ENCODE peak calls at places on chromosomes 13 and 19, in ten cellular contexts. B is breast epithelium, W is spleen, A is SK-N-SH, U is vagina, T is HL-60, O is K562, H is Panc1, E is H1, Q is transverse colon. I is an unnamed sample.

GRCh38 chr19:10271543-10272086 is 695 bp downstream of the ICAM1 start:
- DNase-seq in H (no peak), Q (peak), U (no peak), O (peak), E (no peak), T (peak), W (no peak), B (no peak), A (peak), I (no peak)

GRCh38 chr13:102028198-102028597 is 373.6 kb downstream of the FGF14 start:
- DNase-seq in O (no peak), Q (no peak), A (no peak), U (no peak), T (no peak), H (no peak), E (no peak), B (no peak), W (no peak), I (no peak)

GRCh38 chr19:54482889-54483288 is 9.8 kb upstream of the CDC42EP5 start:
- DNase-seq in E (no peak), A (no peak), T (peak), O (no peak), Q (no peak), H (no peak), U (no peak), B (no peak), W (no peak), I (no peak)

GRCh38 chr13:27878274-27878673 is 41.5 kb upstream of the PDX1 start:
- DNase-seq in U (no peak), Q (no peak), H (no peak), T (no peak), A (no peak), O (no peak), W (no peak), B (no peak), E (no peak), I (no peak)

GRCh38 chr13:46213242-46213641 is 1.5 kb downstream of the LRRC63 start:
- DNase-seq in A (no peak), U (no peak), O (no peak), Q (no peak), T (no peak), W (no peak), B (no peak), H (no peak), E (no peak), I (no peak)

GRCh38 chr19:35942235-35942634 is 6.1 kb downstream of the LRFN3 start:
- DNase-seq in E (no peak), O (no peak), Q (no peak), U (no peak), T (no peak), H (no peak), B (no peak), A (no peak), W (no peak), I (no peak)

GRCh38 chr13:23020246-23020843 is 160.4 kb upstream of the SGCG start:
- DNase-seq in A (peak), H (peak), T (peak), E (no peak), U (no peak), B (peak), W (no peak), O (peak), Q (peak), I (peak)

GRCh38 chr13:76538004-76538403 is 348.2 kb downstream of the KCTD12 start:
- DNase-seq in E (no peak), A (no peak), T (no peak), H (no peak), B (no peak), O (no peak), Q (no peak), W (no peak), U (no peak), I (no peak)

GRCh38 chr13:53343345-53343744 is 314.7 kb downstream of the OLFM4 start:
- DNase-seq in H (no peak), A (no peak), W (no peak), U (no peak), E (peak), T (no peak), B (no peak), O (no peak), Q (no peak), I (no peak)

GRCh38 chr19:35856001-35856400 is 710 bp upstream of the KIRREL2 start:
- DNase-seq in E (no peak), W (no peak), O (no peak), H (no peak), U (no peak), T (no peak), B (no peak), A (peak), Q (no peak), I (no peak)

GRCh38 chr13:26061947-26062346 is 10.1 kb upstream of the SHISA2 start:
- DNase-seq in B (no peak), U (no peak), T (no peak), H (no peak), E (no peak), O (no peak), W (no peak), A (no peak), Q (no peak), I (no peak)

GRCh38 chr13:102584423-102584822 is 12.4 kb upstream of the TPP2 start:
- DNase-seq in W (no peak), O (no peak), B (no peak), H (no peak), A (no peak), U (no peak), T (peak), Q (no peak), E (no peak), I (no peak)

GRCh38 chr19:16908759-16909158 is 20.0 kb downstream of the F2RL3 start:
- DNase-seq in A (no peak), T (no peak), Q (no peak), B (no peak), O (no peak), E (no peak), U (no peak), H (no peak), W (no peak), I (no peak)

GRCh38 chr19:49664171-49665070 is 1.2 kb downstream of the IRF3 start:
- DNase-seq in O (peak), W (peak), Q (peak), A (peak), B (peak), U (no peak), T (peak), E (peak), H (no peak), I (peak)
- TF ChIP-seq POLR2AphosphoS5 in O (peak), W (peak), Q (peak), A (peak), B (peak), U (peak), T (peak), E (peak), H (peak), I (peak)

GRCh38 chr19:48085904-48086864 is 24.4 kb downstream of the PLA2G4C start:
- DNase-seq in H (no peak), T (no peak), U (no peak), O (no peak), Q (no peak), B (no peak), A (no peak), E (no peak), W (peak), I (no peak)
- TF ChIP-seq CTCF in H (peak), T (no peak), U (no peak), O (peak), Q (no peak), B (no peak), A (peak), E (peak), W (no peak), I (no peak)

GRCh38 chr19:3459322-3459881 is 20.9 kb downstream of the SMIM24 start:
- DNase-seq in W (no peak), T (no peak), U (no peak), O (peak), Q (peak), E (no peak), H (no peak), A (peak), B (peak), I (peak)
- H3K27ac ChIP-seq in W (peak), T (no peak), U (peak), O (no peak), Q (peak), E (no peak), H (no peak), A (peak), B (peak), I (peak)

DNA sequence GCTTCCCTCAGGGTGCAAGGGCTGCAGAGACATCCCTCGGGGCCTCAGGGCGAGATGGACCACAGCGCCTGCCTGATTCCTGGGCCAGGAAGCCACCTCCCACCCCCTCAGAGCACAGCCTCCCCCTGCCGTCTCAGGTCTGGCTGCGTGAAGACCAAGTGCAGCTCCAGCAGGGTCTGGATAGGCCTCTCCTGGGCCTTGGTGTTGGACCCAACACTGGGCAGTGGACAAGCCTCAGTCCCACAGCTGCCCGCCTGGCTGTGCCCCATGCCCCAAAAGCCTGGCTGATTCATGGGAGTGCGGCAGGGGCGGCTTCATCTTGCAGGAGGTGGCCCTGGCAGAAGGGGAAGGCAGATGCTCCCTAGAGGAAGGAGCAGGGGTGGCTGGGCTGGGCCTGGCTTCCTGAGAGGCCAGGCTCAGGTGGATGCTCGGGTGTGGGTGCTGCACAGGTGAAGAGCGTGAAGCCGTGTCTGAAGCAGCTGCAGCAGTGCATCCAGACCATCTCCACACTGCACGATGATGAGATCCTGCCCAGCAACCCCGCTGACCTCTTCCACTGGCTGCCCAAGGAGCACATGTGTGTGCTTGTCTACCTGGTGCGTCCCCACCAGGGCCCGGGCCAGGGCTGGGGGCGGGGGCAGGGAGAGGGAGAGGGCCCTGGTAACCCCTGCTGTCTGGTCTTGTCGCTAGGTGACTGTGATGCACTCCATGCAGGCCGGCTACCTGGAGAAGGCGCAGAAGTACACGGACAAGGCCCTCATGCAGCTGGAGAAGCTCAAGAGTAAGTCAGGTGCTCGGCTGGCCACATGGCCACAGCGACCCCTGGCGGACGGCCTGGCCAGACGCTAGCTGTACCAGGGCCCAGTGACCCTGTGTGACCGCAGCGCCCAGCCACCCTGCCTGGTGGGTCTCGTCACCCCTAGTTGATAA is 21.7 kb downstream of the MAU2 start:
- DNase-seq in W (no peak), Q (peak), B (peak), A (peak), T (peak), U (no peak), O (peak), H (no peak), E (peak), I (peak)
- TF ChIP-seq POLR2AphosphoS5 in W (peak), Q (no peak), B (no peak), A (no peak), T (peak), U (no peak), O (no peak), H (no peak), E (peak), I (peak)

DNA sequence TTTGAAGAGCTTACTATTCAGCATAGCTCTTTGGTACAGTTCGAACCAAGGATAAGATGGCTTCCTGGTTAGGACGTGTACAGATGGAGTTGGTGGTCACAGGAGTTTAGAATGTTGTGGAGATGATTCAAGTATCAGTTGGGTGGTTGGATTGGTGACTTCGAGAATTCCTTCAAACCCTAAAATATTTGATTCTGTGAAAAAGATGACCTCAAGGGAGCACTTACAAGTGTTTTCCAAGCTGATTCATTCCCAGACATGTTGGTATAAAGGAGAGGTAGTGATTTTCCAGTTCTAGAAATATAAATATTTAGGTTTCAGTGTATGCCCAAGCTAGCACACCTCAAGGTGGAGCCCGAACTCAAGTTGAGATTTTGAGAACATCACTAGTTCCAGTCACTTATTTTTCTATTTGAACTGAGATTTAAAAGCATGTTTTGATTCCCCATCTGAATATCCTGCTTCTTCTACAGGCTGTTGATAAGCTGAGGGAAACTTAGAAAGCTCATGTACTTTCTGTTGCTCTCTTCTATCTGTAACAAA is 306.1 kb downstream of the DCT start:
- DNase-seq in H (no peak), A (no peak), O (no peak), T (no peak), Q (no peak), E (no peak), W (no peak), U (no peak), B (no peak), I (no peak)
- TF ChIP-seq CTCF in H (no peak), A (no peak), O (no peak), T (no peak), Q (no peak), E (no peak), W (no peak), U (no peak), B (no peak), I (no peak)

GRCh38 chr19:5665781-5666513 is 14.4 kb downstream of the MICOS13 start:
- DNase-seq in A (no peak), T (no peak), H (no peak), U (no peak), E (no peak), B (no peak), Q (no peak), W (peak), O (peak), I (no peak)

GRCh38 chr19:5669212-5669611 is 11.1 kb downstream of the MICOS13 start:
- DNase-seq in U (no peak), Q (no peak), T (no peak), O (no peak), H (no peak), B (no peak), A (no peak), W (peak), E (no peak), I (no peak)

GRCh38 chr19:5667751-5668271 is 12.5 kb downstream of the MICOS13 start:
- DNase-seq in H (no peak), A (no peak), E (peak), W (peak), Q (no peak), U (no peak), O (no peak), B (no peak), T (no peak), I (no peak)

GRCh38 chr19:5664515-5664914 is 15.8 kb downstream of the MICOS13 start:
- DNase-seq in A (no peak), B (no peak), H (no peak), E (no peak), T (no peak), W (peak), Q (no peak), O (no peak), U (no peak), I (no peak)

GRCh38 chr19:5666921-5667610 is 13.2 kb downstream of the MICOS13 start:
- DNase-seq in Q (no peak), U (no peak), E (no peak), O (no peak), A (no peak), W (peak), B (no peak), T (no peak), H (no peak), I (no peak)
- H3K27ac ChIP-seq in Q (no peak), U (no peak), E (no peak), O (no peak), A (no peak), W (no peak), B (no peak), T (no peak), H (no peak), I (no peak)

DNA sequence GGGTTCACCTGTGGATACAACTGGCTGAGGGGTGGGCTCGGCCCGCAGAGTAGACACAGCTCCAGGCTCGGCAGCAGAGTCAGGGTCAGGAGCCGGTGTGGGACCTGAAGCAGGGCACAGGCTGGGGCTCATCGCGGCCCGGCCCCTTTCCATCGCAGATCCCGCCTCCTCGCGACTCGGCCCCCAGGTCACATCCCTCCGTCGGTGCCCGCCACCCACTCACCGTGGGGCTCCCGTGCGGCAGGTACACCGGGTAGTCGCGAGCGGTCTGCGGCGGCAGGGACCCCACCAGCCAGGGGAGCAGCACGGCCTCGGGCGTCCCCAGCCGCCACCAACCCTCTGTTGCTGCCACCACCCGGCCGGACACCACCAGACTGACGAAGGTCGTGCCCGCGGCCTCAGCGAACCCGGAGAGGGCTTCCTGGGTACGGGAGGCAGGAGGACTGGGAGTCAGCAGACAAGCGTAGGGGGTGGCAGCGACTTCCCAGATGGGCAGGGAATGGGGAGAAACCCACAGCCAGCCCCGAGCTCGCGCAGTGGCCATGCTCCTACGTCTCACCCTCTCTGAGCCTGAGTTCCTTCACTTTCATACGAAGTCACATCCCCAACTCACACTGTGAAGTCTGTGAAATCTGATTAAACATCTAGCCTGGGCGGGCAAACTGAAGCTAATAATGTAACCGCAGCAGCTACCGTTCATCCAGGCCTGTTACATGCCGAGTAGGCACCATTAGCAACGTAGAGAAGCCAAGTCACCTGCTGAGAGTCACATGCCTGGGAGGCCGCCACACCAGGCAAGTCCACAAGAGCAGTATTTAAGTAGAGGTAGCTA is 3.7 kb downstream of the FUZ start:
- DNase-seq in T (no peak), E (no peak), B (peak), W (peak), U (no peak), O (no peak), H (no peak), Q (peak), A (peak), I (peak)
- TF ChIP-seq POLR2AphosphoS5 in T (no peak), E (no peak), B (peak), W (peak), U (peak), O (no peak), H (no peak), Q (no peak), A (no peak), I (peak)

GRCh38 chr13:57925250-57925649 is 293.7 kb downstream of the PCDH17 start:
- DNase-seq in B (no peak), W (no peak), E (no peak), T (no peak), U (no peak), A (no peak), Q (no peak), H (no peak), O (no peak), I (no peak)
- TF ChIP-seq CTCF in B (no peak), W (no peak), E (no peak), T (no peak), U (no peak), A (no peak), Q (no peak), H (no peak), O (no peak), I (no peak)

GRCh38 chr19:41296323-41296935 is 13.5 kb upstream of the CCDC97 start:
- DNase-seq in A (no peak), W (no peak), O (no peak), E (no peak), H (no peak), B (peak), Q (peak), U (no peak), T (no peak), I (no peak)

GRCh38 chr19:41299755-41300089 is 10.2 kb upstream of the CCDC97 start:
- DNase-seq in T (no peak), B (no peak), W (no peak), Q (peak), U (no peak), O (no peak), A (no peak), E (no peak), H (no peak), I (peak)

GRCh38 chr19:41298327-41298964 is 11.5 kb upstream of the CCDC97 start:
- DNase-seq in B (peak), U (no peak), O (no peak), E (no peak), W (no peak), A (no peak), T (peak), Q (peak), H (no peak), I (peak)

GRCh38 chr19:41299046-41299754 is 10.8 kb upstream of the CCDC97 start:
- DNase-seq in A (no peak), U (no peak), Q (peak), E (no peak), B (peak), H (no peak), W (no peak), O (no peak), T (no peak), I (no peak)

DNA sequence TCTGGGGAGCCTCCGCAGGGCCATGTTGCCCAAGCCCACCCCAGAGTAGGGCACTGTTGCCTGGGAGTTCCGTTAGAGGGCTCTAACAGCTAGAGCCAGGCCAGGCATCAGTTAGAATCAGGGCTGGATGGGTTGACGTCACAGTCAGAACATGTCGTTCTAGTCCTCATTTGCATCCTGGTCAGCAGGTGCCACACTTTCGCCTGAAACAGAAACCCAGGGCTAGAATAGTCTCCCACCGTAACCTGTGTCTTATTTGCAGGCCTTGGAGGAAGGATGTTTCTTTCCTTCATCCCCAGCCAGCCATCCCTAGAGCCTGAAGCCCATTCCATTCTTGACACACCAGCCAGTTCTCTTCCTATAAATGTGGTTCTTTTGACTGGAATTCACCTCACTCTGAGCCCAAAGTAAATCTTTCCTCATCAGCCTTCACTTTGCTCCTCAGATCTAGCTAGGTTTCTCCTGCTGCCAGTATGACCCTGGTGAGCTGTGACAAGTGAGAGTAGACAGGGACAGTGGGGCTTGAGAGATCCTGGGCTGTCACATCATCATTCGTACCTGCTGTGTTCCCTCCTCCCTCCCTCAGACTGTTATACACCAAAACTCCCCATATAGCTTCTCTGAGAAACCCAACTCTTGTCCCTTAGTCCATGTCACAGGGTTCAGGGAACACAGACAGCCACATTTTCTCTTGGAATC is 12.2 kb upstream of the CCDC97 start:
- DNase-seq in H (no peak), T (no peak), W (peak), O (no peak), U (no peak), A (no peak), E (no peak), Q (peak), B (no peak), I (peak)
- H3K27ac ChIP-seq in H (no peak), T (peak), W (peak), O (no peak), U (peak), A (peak), E (no peak), Q (peak), B (peak), I (peak)

I was measured in stomach.